ENCODE peak calls at places on chromosomes 12 and 14, in four cellular contexts. A is AG04450, L is ovary, D is pancreas. F is an unnamed sample.

GRCh38 chr12:65005716-65006115 is 115.4 kb downstream of the WIF1 start:
- DNase-seq in A (no peak), L (no peak), D (no peak), F (no peak)

GRCh38 chr12:47870175-47870781 is 34.5 kb downstream of the VDR start:
- DNase-seq in A (no peak), L (no peak), D (peak), F (no peak)

GRCh38 chr12:1199700-1200099 is 208.7 kb downstream of the ERC1 start:
- DNase-seq in A (no peak), L (no peak), D (no peak), F (no peak)

GRCh38 chr14:42047421-42048045 is 440.9 kb downstream of the LRFN5 start:
- DNase-seq in A (no peak), L (no peak), D (no peak), F (no peak)

GRCh38 chr12:122437656-122438121 is 15.2 kb upstream of the CLIP1 start:
- DNase-seq in A (no peak), L (peak), D (peak), F (peak)

GRCh38 chr14:54782803-54783659 is 119.6 kb downstream of the GCH1 start:
- DNase-seq in A (no peak), L (no peak), D (no peak), F (no peak)

GRCh38 chr14:75542585-75543091 is 20.4 kb downstream of the BATF start:
- DNase-seq in A (no peak), L (no peak), D (no peak), F (peak)

GRCh38 chr12:53561590-53561953 is 54.3 kb upstream of the NPFF start:
- DNase-seq in A (peak), L (no peak), D (no peak), F (no peak)

GRCh38 chr12:87779858-87780498 is 249.2 kb downstream of the C12orf50 start:
- DNase-seq in A (no peak), L (no peak), D (peak), F (no peak)

GRCh38 chr12:106767206-106767605 is 7.3 kb upstream of the RIC8B start:
- DNase-seq in A (no peak), L (no peak), D (no peak), F (no peak)

GRCh38 chr14:92963301-92964123 is 40.6 kb downstream of the CHGA start:
- DNase-seq in A (no peak), L (no peak), D (no peak), F (no peak)

GRCh38 chr12:47852096-47852571 is 32.4 kb upstream of the HDAC7 start:
- DNase-seq in A (no peak), L (no peak), D (no peak), F (no peak)

GRCh38 chr14:33564774-33565630 is 385.9 kb downstream of the EGLN3 start:
- DNase-seq in A (no peak), L (no peak), D (no peak), F (no peak)

GRCh38 chr14:23173796-23174195 is 9.7 kb downstream of the SLC7A8 start:
- DNase-seq in A (no peak), L (no peak), D (no peak), F (no peak)

GRCh38 chr14:25411933-25412757 is 362.2 kb upstream of the STXBP6 start:
- DNase-seq in A (no peak), L (no peak), D (no peak), F (no peak)

GRCh38 chr14:69376439-69376838 is 21.7 kb downstream of the ERH start:
- DNase-seq in A (no peak), L (no peak), D (no peak), F (no peak)

GRCh38 chr12:122473543-122474323 is 27.0 kb downstream of the ZCCHC8 start:
- DNase-seq in A (no peak), L (peak), D (no peak), F (peak)

GRCh38 chr14:94337274-94337673 is 14.1 kb upstream of the SERPINA6 start:
- DNase-seq in A (no peak), L (no peak), D (no peak), F (no peak)

GRCh38 chr12:113057565-113058485 is 1.3 kb downstream of the DTX1 start:
- DNase-seq in A (no peak), L (no peak), D (no peak), F (no peak)

GRCh38 chr12:89497467-89497866 is 27.1 kb downstream of the GALNT4 start:
- DNase-seq in A (no peak), L (no peak), D (no peak), F (no peak)

GRCh38 chr14:55448146-55448614 is 7.8 kb upstream of the TBPL2 start:
- DNase-seq in A (peak), L (no peak), D (no peak), F (no peak)

GRCh38 chr14:38145142-38145541 is 62.6 kb upstream of the SSTR1 start:
- DNase-seq in A (no peak), L (no peak), D (no peak), F (no peak)

GRCh38 chr12:11576104-11576503 is 73.4 kb upstream of the ETV6 start:
- DNase-seq in A (no peak), L (no peak), D (no peak), F (peak)

GRCh38 chr14:54446201-54446693 is 5.1 kb upstream of the CNIH1 start:
- DNase-seq in A (no peak), L (peak), D (no peak), F (no peak)

GRCh38 chr12:94753071-94753779 is 102.9 kb upstream of the TMCC3 start:
- DNase-seq in A (no peak), L (no peak), D (no peak), F (no peak)

GRCh38 chr12:31118347-31118830 is 44.7 kb downstream of the DDX11 start:
- DNase-seq in A (no peak), L (peak), D (no peak), F (no peak)

GRCh38 chr12:96811083-96811482 is 96.0 kb upstream of the NEDD1 start:
- DNase-seq in A (peak), L (no peak), D (no peak), F (no peak)

GRCh38 chr14:105418269-105419054 is 1.2 kb upstream of the MTA1 start:
- DNase-seq in A (no peak), L (no peak), D (no peak), F (no peak)

GRCh38 chr12:116532986-116533342 is 26.2 kb upstream of the MAP1LC3B2 start:
- DNase-seq in A (no peak), L (no peak), D (no peak), F (no peak)
- H3K27ac ChIP-seq in A (no peak), L (peak), D (no peak), F (peak)

GRCh38 chr12:29593001-29593400 is 95.5 kb upstream of the OVCH1 start:
- DNase-seq in A (no peak), L (no peak), D (no peak), F (no peak)
- TF ChIP-seq CTCF in A (no peak), L (no peak), D (no peak), F (no peak)

DNA sequence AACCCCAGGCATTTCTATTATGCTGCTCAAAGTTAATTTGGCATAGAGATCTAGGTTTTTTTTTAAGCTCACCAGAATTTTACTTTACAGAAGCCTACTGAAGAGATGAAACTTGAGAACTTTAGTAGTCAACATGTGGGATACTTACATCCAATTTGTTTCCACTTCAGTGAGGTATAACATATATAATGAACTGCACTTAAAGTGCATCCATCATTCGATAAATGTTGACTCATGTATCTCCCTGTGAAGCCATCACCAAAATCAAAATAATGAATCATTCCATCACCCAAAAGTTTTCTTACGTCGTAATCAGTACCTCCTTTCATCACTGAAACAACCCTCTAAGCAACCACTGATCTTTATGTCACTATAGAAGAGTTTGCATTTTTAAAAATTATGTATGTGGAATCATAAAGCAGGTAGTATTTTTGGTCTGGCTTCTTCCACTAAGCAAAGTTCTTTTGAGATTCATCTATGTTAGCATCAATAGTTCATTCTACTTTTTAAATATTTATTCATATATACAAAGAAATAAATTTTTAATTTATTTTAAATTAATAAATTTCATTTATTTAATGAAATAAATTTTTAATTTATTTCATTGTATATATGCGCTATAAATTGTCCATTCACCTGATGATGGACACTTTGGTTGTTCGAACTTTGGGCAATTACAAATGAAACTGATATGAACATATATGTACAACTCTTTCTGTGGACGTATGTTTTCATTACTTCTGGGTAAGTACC is 2.0 kb upstream of the CPNE8 start:
- DNase-seq in A (no peak), L (no peak), D (no peak), F (no peak)
- H3K27ac ChIP-seq in A (no peak), L (peak), D (no peak), F (no peak)

DNA sequence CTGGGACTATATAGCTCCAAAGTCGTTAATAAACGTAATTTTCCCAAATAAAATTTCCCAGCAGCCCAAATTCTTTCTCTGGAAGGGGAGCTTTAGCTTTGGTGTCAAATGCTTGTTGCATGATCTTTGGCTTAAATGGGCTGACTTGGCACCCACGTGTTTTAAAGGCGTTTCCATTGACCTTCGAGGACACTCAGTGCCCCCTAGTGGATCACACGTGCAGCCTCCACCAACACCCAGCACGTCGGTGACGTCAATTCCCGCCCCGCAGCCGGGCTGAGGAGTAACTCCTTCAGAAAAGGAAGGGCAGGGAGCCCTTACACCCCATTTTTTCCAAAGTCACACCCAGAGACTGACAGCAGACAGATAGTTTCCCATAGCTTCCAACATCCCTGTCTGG is 707.8 kb downstream of the AACS start:
- DNase-seq in A (no peak), L (no peak), D (peak), F (no peak)
- TF ChIP-seq CTCF in A (no peak), L (no peak), D (no peak), F (no peak)